ENCODE peak calls at places on chromosome 15, in eight cellular contexts. D, L, T, U, G, V, Y and M are unnamed samples.

GRCh38 chr15:96703794-96704550 is 373.5 kb downstream of the NR2F2 start:
- DNase-seq in D (no peak), V (peak), G (no peak), L (no peak), U (no peak), T (no peak), Y (no peak), M (no peak)

GRCh38 chr15:64090527-64090926 is 3.1 kb downstream of the CIAO2A start:
- DNase-seq in U (no peak), Y (no peak), G (no peak), V (no peak), D (no peak), L (no peak), T (no peak), M (no peak)

GRCh38 chr15:91694829-91695205 is 158.7 kb upstream of the SLCO3A1 start:
- DNase-seq in U (peak), Y (peak), L (peak), T (no peak), G (no peak), V (peak), D (peak), M (peak)

GRCh38 chr15:92205255-92205739 is 188.4 kb upstream of the ST8SIA2 start:
- DNase-seq in V (no peak), Y (peak), T (no peak), D (peak), U (no peak), G (no peak), L (no peak), M (no peak)

GRCh38 chr15:92808611-92809063 is 91.5 kb upstream of the CHD2 start:
- DNase-seq in Y (peak), G (no peak), U (peak), D (peak), T (peak), V (no peak), L (peak), M (no peak)

GRCh38 chr15:71011503-71012155 is 103.6 kb upstream of the THSD4 start:
- DNase-seq in T (no peak), D (no peak), L (peak), U (peak), G (no peak), Y (peak), V (peak), M (no peak)

GRCh38 chr15:28977377-28978010 is 91.7 kb downstream of the APBA2 start:
- DNase-seq in G (no peak), U (no peak), Y (peak), T (no peak), V (peak), L (peak), D (peak), M (no peak)

GRCh38 chr15:95565702-95566101 is 764.8 kb upstream of the NR2F2 start:
- DNase-seq in T (no peak), Y (no peak), U (no peak), G (no peak), V (no peak), D (no peak), L (no peak), M (no peak)

GRCh38 chr15:62483817-62484216 is 318.7 kb upstream of the C2CD4B start:
- DNase-seq in D (no peak), Y (peak), U (no peak), L (peak), V (no peak), G (peak), T (no peak), M (no peak)